ENCODE peak calls at places on chromosomes 13 and 19, in four cellular contexts. P is K562, O is GM12878, B is HepG2. M is an unnamed sample.

GRCh38 chr13:113935081-113935511 is 38.8 kb downstream of the C13orf46 start:
- DNase-seq in B (no peak), O (no peak), P (no peak), M (peak; percentile 38)

GRCh38 chr13:50140742-50141659 is 125.8 kb downstream of the KCNRG start:
- DNase-seq in P (no peak), B (no peak), O (no peak), M (peak; percentile 26)

GRCh38 chr13:97781891-97782305 is 171.6 kb upstream of the IPO5 start:
- DNase-seq in B (no peak), O (no peak), P (no peak), M (no peak)

GRCh38 chr19:2345794-2346663 is 14.0 kb upstream of the TMPRSS9 start:
- DNase-seq in O (no peak), B (no peak), P (peak; percentile 85), M (no peak)

GRCh38 chr19:44093931-44094765 is at the start of gene ZNF224:
- DNase-seq in P (peak; percentile 88), B (peak; percentile 88), O (peak; percentile 57), M (peak; percentile 90)

GRCh38 chr13:73056054-73056962 is 2.5 kb upstream of the KLF5 start:
- DNase-seq in P (no peak), B (peak; percentile 70), O (no peak), M (no peak)

GRCh38 chr19:33722456-33723239 is 74.0 kb upstream of the KCTD15 start:
- DNase-seq in O (no peak), P (no peak), B (no peak), M (no peak)

GRCh38 chr13:93226623-93227279 is at the start of gene GPC6:
- DNase-seq in O (no peak), P (no peak), B (peak; percentile 79), M (peak; percentile 58)

GRCh38 chr13:97371486-97372109 is 62.4 kb upstream of the RAP2A start:
- DNase-seq in P (no peak), B (no peak), O (no peak), M (no peak)

GRCh38 chr13:114143806-114144605 is 11.6 kb upstream of the RASA3 start:
- DNase-seq in O (no peak), B (peak; percentile 74), P (peak; percentile 53), M (peak; percentile 59)

GRCh38 chr13:61608138-61608537 is 192.5 kb upstream of the PCDH20 start:
- DNase-seq in B (no peak), P (no peak), O (no peak), M (peak; percentile 56)

GRCh38 chr19:42199440-42200115 is 17.9 kb downstream of the DEDD2 start:
- DNase-seq in B (no peak), O (peak; percentile 68), P (peak; percentile 88), M (peak; percentile 54)

GRCh38 chr13:82740442-82740841 is 1141.8 kb downstream of the SLITRK1 start:
- DNase-seq in P (no peak), B (no peak), O (no peak), M (no peak)

GRCh38 chr13:47135800-47136658 is 239.2 kb upstream of the HTR2A start:
- DNase-seq in B (no peak), P (no peak), O (no peak), M (no peak)

GRCh38 chr19:8216357-8216756 is 7.2 kb downstream of the CERS4 start:
- DNase-seq in P (no peak), B (no peak), O (no peak), M (no peak)

GRCh38 chr19:5719274-5719960 is 529 bp downstream of the LONP1 start:
- DNase-seq in P (peak; percentile 13), O (no peak), B (no peak), M (no peak)
- TF ChIP-seq SP1 in P (peak; percentile 0), O (no peak), B (no peak), M (no peak)

GRCh38 chr19:31166206-31166605 is 183.0 kb downstream of the TSHZ3 start:
- DNase-seq in O (no peak), P (no peak), B (no peak), M (no peak)
- TF ChIP-seq NR2C2 in O (no peak), P (no peak), B (no peak), M (no peak)

DNA sequence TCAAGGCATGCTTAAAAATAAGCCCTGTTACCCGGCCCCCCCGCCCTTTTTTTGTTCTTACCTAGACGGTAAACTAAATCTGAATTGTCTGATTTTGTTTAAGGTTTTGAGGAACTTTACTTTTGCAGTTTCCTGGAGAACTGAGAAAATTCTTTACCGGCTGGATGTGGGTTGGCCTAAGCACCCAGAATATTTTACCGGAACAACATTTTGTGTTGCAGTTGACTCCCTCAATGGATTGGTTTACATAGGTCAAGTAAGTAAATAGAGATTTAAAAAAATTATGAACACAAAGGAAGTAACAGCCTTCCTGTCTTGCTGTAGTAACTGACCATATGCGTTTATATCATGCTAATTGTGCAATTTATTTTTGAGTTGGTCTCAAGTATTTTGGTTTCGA is 777 bp downstream of the NHLRC3 start:
- DNase-seq in O (no peak), B (peak; percentile 12), P (no peak), M (no peak)
- TF ChIP-seq SP1 in O (no peak), B (no peak), P (no peak), M (no peak)

GRCh38 chr19:49490287-49491029 is 3.0 kb downstream of the RPL13A start:
- DNase-seq in O (no peak), B (no peak), P (peak; percentile 35), M (no peak)

GRCh38 chr19:49491804-49492572 is 4.2 kb upstream of the RPS11 start:
- DNase-seq in B (no peak), O (no peak), P (no peak), M (no peak)

GRCh38 chr19:49489601-49490167 is 2.3 kb downstream of the RPL13A start:
- DNase-seq in B (peak; percentile 75), O (no peak), P (peak; percentile 44), M (no peak)

GRCh38 chr19:49491030-49491803 is 3.8 kb downstream of the RPL13A start:
- DNase-seq in P (no peak), B (no peak), O (no peak), M (no peak)

GRCh38 chr19:49492573-49493411 is 3.4 kb upstream of the RPS11 start:
- DNase-seq in O (no peak), B (peak; percentile 54), P (no peak), M (no peak)
- TF ChIP-seq NR2C2 in O (no peak), B (no peak), P (no peak), M (no peak)

GRCh38 chr19:10858204-10858828 is 10.1 kb downstream of the C19orf38 start:
- DNase-seq in P (peak; percentile 71), O (no peak), B (no peak), M (peak; percentile 64)

GRCh38 chr19:10852098-10852800 is 4.0 kb downstream of the C19orf38 start:
- DNase-seq in P (no peak), B (peak; percentile 63), O (no peak), M (no peak)

GRCh38 chr19:10852941-10853340 is 4.7 kb downstream of the C19orf38 start:
- DNase-seq in B (no peak), P (no peak), O (no peak), M (no peak)

GRCh38 chr19:10854350-10855089 is 6.3 kb downstream of the C19orf38 start:
- DNase-seq in P (no peak), O (no peak), B (peak; percentile 67), M (no peak)

DNA sequence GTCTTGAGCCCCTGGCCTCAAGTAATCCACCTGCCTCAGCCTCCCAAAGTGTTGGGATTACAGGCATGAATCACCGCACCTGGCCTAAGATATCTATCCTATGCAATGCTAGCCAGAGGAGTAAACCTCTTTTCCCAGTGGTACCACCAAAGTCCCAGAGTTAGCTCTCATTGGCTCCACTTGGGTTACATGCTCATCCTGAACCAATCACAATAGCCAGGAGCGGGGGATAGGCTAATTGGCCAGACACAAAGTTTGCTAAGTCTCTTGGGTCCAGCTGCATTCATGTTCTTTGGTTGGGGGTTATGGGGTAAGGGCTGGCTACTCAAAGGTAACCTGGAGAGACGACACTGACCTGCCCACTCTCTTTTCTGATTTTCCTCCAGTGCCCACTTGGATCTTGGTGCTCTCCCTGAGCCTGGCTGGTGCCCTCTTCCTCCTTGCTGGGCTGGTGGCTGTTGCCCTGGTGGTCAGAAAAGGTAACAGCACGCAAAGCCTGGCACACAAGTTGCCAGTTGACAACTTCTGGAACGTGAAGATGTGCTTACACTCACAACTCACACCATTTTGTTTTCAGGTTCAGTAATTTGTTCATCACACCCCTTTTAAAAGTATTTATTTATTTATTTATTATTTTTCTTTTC is 7.8 kb downstream of the C19orf38 start:
- DNase-seq in B (no peak), O (no peak), P (peak; percentile 10), M (peak; percentile 54)
- TF ChIP-seq SP1 in B (no peak), O (no peak), P (no peak), M (no peak)

GRCh38 chr19:10686661-10687517 is 14.3 kb upstream of the QTRT1 start:
- DNase-seq in P (no peak), B (no peak), O (no peak), M (no peak)
- TF ChIP-seq NR2C2 in P (no peak), B (no peak), O (no peak), M (no peak)

GRCh38 chr19:35260694-35261304 is 8.0 kb upstream of the USF2 start:
- DNase-seq in B (no peak), P (no peak), O (no peak), M (peak; percentile 0)

GRCh38 chr19:35264281-35265125 is 4.3 kb upstream of the USF2 start:
- DNase-seq in B (no peak), P (no peak), O (no peak), M (peak; percentile 2)

GRCh38 chr19:35265126-35265995 is 3.4 kb upstream of the USF2 start:
- DNase-seq in B (no peak), O (no peak), P (no peak), M (peak; percentile 8)

GRCh38 chr19:35262101-35262761 is 6.5 kb upstream of the USF2 start:
- DNase-seq in O (no peak), B (no peak), P (no peak), M (peak; percentile 11)

DNA sequence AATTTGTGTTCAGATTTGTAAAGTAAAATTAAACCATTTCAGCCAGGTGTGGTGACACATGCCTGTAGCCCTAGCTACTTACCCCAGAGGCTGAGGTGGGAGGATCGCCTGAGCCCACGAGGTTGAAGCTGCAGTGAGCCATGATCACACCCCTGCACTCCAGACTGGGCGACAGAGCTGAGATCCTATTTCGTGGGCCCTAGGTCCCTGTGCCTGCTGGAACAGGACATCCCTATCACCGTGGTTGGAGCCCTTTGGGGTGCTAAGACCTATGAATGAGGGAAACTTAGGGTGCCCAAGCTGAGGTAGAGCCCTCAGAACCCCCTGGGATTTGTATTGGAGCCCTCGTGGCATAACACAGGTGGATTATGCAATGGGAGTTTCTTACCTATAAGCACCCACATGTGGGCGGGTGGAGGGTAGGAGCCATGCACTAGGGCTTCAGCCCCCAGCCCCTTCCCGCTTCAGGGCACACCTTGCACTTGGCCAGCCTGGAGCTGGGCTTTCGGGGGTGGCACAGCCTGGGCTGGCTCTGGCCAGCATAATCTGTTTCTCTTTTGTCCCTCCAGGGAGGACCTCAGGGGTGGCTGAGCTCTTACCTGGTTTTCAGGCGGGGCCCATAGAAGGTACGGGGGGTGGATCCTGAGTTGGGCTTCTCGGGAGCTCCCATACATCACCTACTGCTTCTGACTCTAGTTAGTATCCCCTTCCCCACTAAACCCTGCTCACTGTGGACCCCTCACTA is 7.2 kb upstream of the USF2 start:
- DNase-seq in O (no peak), P (no peak), B (no peak), M (peak; percentile 3)
- TF ChIP-seq SP1 in O (no peak), P (no peak), B (no peak), M (no peak)

GRCh38 chr19:29450306-29450705 is 75.5 kb upstream of the VSTM2B start:
- DNase-seq in O (no peak), P (no peak), B (no peak), M (no peak)
- TF ChIP-seq NR2C2 in O (no peak), P (no peak), B (no peak), M (no peak)